ENCODE peak calls at places on chromosomes 3 and 15, in five cellular contexts. B, M, I, O and V are unnamed samples.

GRCh38 chr15:33098082-33099058 is 96.1 kb downstream of the FMN1 start:
- DNase-seq in B (no peak), M (peak), I (peak), O (no peak), V (peak)

GRCh38 chr3:107206141-107206540 is 171.1 kb upstream of the CCDC54 start:
- DNase-seq in B (no peak), M (peak), I (peak), O (peak), V (peak)

GRCh38 chr3:155202626-155203025 is 90.9 kb downstream of the STRIT1 start:
- DNase-seq in B (no peak), M (no peak), I (peak), O (no peak), V (peak)

GRCh38 chr3:95508124-95508523 is 1306.3 kb upstream of the EPHA6 start:
- DNase-seq in B (no peak), M (no peak), I (no peak), O (no peak), V (no peak)

GRCh38 chr3:126472277-126473006 is 3.2 kb downstream of the ZXDC start:
- DNase-seq in B (peak), M (peak), I (peak), O (no peak), V (peak)

GRCh38 chr3:126811530-126811929 is 107.5 kb downstream of the CHCHD6 start:
- DNase-seq in B (no peak), M (peak), I (peak), O (no peak), V (peak)

GRCh38 chr3:159432721-159433300 is 555.8 kb upstream of the IL12A start:
- DNase-seq in B (no peak), M (peak), I (no peak), O (no peak), V (no peak)

GRCh38 chr3:127547761-127548605 is 42.5 kb downstream of the TPRA1 start:
- DNase-seq in B (peak), M (peak), I (peak), O (peak), V (peak)

GRCh38 chr3:47980795-47981194 is 35.4 kb downstream of the MAP4 start:
- DNase-seq in B (no peak), M (no peak), I (no peak), O (no peak), V (no peak)

GRCh38 chr15:98304366-98304765 is 343.9 kb downstream of the ARRDC4 start:
- DNase-seq in B (no peak), M (no peak), I (no peak), O (no peak), V (no peak)

GRCh38 chr15:75230524-75231371 is 27.4 kb upstream of the GOLGA6C start:
- DNase-seq in B (no peak), M (no peak), I (no peak), O (peak), V (no peak)

GRCh38 chr3:45793482-45794176 is 2.7 kb downstream of the SLC6A20 start:
- DNase-seq in B (no peak), M (no peak), I (no peak), O (no peak), V (no peak)

GRCh38 chr15:65077981-65078352 is 1.4 kb downstream of the KBTBD13 start:
- DNase-seq in B (peak), M (no peak), I (no peak), O (peak), V (no peak)

GRCh38 chr3:46213201-46213600 is 5.1 kb upstream of the CCR1 start:
- DNase-seq in B (no peak), M (no peak), I (no peak), O (no peak), V (no peak)

GRCh38 chr15:65790692-65791334 is 1.3 kb downstream of the DENND4A start:
- DNase-seq in B (no peak), M (no peak), I (peak), O (no peak), V (no peak)

GRCh38 chr3:39638286-39638685 is 170.8 kb downstream of the MOBP start:
- DNase-seq in B (no peak), M (no peak), I (no peak), O (no peak), V (no peak)

GRCh38 chr15:94446441-94446840 is 215.1 kb downstream of the MCTP2 start:
- DNase-seq in B (no peak), M (no peak), I (no peak), O (no peak), V (no peak)

GRCh38 chr3:46368569-46368968 is 2.2 kb upstream of the CCR5 start:
- DNase-seq in B (peak), M (no peak), I (no peak), O (no peak), V (no peak)

GRCh38 chr3:142418926-142419592 is 28.8 kb downstream of the XRN1 start:
- DNase-seq in B (no peak), M (no peak), I (no peak), O (no peak), V (no peak)

GRCh38 chr3:71962561-71963240 is 177.8 kb upstream of the PROK2 start:
- DNase-seq in B (no peak), M (peak), I (peak), O (no peak), V (peak)

GRCh38 chr15:33963831-33964664 is 4.2 kb upstream of the CHRM5 start:
- DNase-seq in B (no peak), M (peak), I (peak), O (no peak), V (peak)

GRCh38 chr3:36842275-36842674 is 77.9 kb upstream of the DCLK3 start:
- DNase-seq in B (no peak), M (no peak), I (no peak), O (no peak), V (no peak)

GRCh38 chr3:36833160-36833814 is 68.9 kb upstream of the DCLK3 start:
- DNase-seq in B (no peak), M (no peak), I (no peak), O (no peak), V (no peak)

GRCh38 chr3:36840453-36840921 is 76.1 kb upstream of the DCLK3 start:
- DNase-seq in B (no peak), M (no peak), I (no peak), O (no peak), V (no peak)

GRCh38 chr3:36832406-36832805 is 68.1 kb upstream of the DCLK3 start:
- DNase-seq in B (no peak), M (no peak), I (no peak), O (no peak), V (no peak)

GRCh38 chr3:36837089-36837488 is 72.7 kb upstream of the DCLK3 start:
- DNase-seq in B (no peak), M (no peak), I (no peak), O (no peak), V (no peak)
- TF ChIP-seq CTCF in B (no peak), M (no peak), I (no peak), O (no peak), V (no peak)

GRCh38 chr3:154022603-154023002 is 98.6 kb upstream of the ARHGEF26 start:
- DNase-seq in B (no peak), M (no peak), I (peak), O (no peak), V (no peak)

GRCh38 chr3:154015307-154015706 is 105.9 kb upstream of the ARHGEF26 start:
- DNase-seq in B (no peak), M (no peak), I (no peak), O (no peak), V (no peak)

GRCh38 chr3:154023148-154023547 is 98.0 kb upstream of the ARHGEF26 start:
- DNase-seq in B (no peak), M (no peak), I (peak), O (no peak), V (no peak)

GRCh38 chr3:154018100-154018696 is 103.0 kb upstream of the ARHGEF26 start:
- DNase-seq in B (no peak), M (no peak), I (peak), O (peak), V (no peak)
- TF ChIP-seq CTCF in B (no peak), M (peak), I (peak), O (peak), V (peak)

DNA sequence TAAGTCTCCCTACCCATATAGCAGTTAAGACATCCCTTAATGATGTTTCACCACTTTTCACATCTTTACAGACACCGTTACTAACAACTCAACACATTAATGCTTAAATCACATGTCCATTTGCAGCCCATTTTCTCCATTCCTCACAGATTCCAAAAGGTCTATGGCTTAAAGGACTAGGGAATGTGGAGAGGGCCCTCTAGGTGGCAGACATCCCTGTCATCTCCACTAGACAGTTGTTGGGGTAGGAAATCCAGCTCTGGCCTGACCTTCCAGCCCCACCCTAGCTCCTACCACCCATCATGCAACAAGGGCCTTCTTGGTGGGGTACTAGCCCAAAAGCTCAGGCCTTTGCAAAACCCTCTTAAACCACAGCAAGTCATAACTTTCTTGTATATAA is 25.2 kb downstream of the CPEB1 start:
- DNase-seq in B (no peak), M (no peak), I (no peak), O (no peak), V (no peak)
- TF ChIP-seq CTCF in B (no peak), M (no peak), I (no peak), O (no peak), V (peak)

DNA sequence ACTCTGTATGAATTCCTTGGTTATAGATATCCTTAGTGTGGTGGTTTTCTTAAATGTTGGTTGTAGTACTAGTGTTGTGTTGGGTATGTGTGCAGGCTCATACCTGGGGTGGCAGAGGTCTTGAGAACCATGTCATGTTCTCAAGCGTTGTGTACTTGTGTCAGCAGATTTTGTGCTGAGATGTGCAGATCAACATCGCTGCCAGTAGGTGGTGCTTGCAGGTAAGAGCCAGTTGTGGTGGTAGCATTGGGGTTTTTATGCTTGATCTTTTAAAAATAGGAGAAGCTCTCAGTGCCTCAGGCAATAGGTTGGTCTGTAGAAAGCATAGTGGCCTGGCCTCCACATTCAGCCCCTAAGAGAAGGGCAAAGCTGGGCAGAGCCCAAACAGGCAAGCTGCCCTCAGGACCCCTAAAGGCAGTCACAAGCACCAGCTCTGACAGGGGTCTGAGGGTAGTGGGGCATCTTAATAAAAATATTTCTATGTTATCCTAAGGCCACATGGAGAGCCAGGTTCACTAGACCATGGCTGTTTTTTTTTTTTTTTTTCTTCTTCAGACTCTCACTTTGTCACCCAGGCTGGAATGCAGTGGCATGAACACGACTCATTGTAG is 164.0 kb downstream of the IL20RB start:
- DNase-seq in B (no peak), M (peak), I (peak), O (peak), V (peak)
- TF ChIP-seq CTCF in B (no peak), M (peak), I (peak), O (peak), V (peak)

GRCh38 chr3:50616003-50616769 is 765 bp upstream of the MAPKAPK3 start:
- DNase-seq in B (peak), M (peak), I (peak), O (peak), V (peak)

GRCh38 chr3:50617911-50618481 is 1.0 kb downstream of the MAPKAPK3 start:
- DNase-seq in B (no peak), M (no peak), I (no peak), O (no peak), V (peak)

GRCh38 chr3:50617096-50617791 is at the start of gene MAPKAPK3:
- DNase-seq in B (no peak), M (no peak), I (no peak), O (peak), V (no peak)

GRCh38 chr3:50615190-50615589 is 1.8 kb upstream of the MAPKAPK3 start:
- DNase-seq in B (no peak), M (no peak), I (no peak), O (no peak), V (no peak)

DNA sequence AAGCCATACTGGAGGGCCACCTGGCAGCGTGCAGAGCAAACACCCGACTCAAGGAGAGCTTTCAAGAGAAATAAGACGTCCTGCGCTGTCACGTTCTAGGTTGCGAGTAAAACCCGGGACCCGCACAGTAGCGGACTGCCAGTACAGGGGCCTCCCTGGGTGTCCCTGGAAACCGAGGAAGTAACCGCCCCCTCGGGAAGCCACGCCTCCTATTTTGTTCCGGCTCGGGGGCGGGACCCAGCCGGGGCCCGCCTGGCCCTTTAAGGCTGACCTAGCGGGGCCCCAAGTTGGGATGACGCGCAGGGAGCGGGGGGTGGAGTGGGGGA is 218 bp upstream of the MAPKAPK3 start:
- DNase-seq in B (peak), M (peak), I (peak), O (peak), V (peak)
- TF ChIP-seq CTCF in B (no peak), M (no peak), I (no peak), O (no peak), V (no peak)

GRCh38 chr15:84747423-84748273 is 744 bp upstream of the ZNF592 start:
- DNase-seq in B (peak), M (peak), I (peak), O (peak), V (peak)
- TF ChIP-seq CTCF in B (no peak), M (no peak), I (no peak), O (no peak), V (no peak)

DNA sequence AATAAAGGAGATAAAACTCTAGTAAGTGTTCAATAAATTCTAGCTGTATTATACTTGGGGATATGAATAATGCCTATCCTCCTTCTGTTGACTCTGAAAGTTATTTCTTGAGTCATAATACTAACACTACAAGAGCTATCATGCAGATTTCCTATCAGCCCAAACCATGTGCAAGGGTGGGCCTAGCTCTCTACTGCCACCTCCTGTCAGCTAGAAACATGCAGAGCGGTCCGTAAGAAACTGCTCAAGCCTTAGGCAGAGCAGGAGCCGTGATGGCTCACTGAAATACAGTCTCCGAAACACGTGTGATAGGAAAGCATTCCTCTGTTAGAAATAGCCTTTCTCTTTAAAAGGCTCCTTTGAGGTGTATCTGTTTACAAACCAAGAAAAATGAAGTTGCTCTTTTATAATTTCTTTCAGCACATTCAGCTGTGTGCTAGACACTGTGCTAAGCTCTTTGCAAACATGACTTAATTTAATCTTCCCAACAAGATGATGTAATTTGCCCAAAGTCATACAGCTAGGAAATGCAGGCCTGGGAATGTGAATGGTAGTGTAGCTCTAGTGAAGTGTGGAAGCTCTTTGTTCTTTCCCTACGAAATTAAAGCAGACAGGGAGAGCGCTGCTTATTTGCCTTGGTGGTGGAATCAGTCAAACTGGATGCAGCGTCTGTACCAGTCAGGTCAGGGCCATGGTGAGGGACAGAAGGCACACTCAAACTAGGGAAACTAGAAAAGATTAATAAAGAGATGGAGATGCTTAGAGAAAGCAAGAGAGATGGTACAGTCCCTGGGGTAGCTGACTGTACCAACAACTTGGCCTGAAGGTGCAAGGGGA is 43.1 kb downstream of the MTHFS start:
- DNase-seq in B (peak), M (peak), I (peak), O (peak), V (peak)
- TF ChIP-seq CTCF in B (peak), M (peak), I (peak), O (peak), V (peak)

DNA sequence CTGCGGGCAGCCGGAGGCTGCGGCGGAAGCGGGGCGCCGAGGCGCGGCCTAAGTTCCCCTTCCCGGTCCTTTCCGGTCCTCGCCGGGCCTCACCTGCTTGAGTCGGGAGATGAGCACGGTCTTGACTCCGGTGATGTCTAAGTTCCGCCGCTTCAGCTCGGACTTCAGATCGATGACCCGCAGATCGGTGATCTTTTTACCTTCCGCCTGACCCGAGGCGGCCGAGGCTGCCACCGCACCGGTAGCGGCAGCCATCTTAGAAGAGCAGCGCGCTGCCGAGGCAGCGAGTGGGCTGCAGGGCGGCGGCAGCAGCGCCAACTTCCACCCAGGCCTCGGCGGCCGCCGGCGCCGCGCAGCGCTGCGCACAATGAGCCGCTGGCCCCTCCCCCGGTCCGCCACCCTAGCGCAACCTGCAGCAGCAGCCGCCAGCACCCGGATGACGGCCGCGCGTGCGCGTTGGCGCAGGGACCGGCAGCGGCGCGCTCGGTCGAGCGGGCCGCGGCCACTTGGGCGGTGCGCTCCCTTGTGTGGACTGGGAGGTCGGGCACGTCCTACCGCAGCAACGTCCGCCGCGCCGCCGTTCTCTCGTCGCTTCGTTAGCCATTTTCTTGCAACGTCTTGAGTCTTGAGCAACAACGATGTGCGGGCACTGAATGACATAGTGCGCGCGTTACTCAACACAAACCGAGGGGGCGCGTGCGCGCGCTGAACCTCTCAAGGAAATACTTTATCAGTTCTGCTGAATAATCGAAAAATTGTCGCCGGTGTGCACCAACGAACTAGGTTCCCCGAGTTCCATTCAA is at the start of gene SLTM:
- DNase-seq in B (peak), M (peak), I (peak), O (peak), V (peak)
- TF ChIP-seq CTCF in B (no peak), M (no peak), I (peak), O (peak), V (peak)